ENCODE peak calls at places on chromosomes 7 and 10, in four cellular contexts. I, W, O and H are unnamed samples.

GRCh38 chr10:133170092-133170491 is 10.1 kb downstream of the KNDC1 start:
- DNase-seq in I (no peak), W (no peak), O (no peak), H (no peak)

GRCh38 chr10:62093863-62094291 is 174.8 kb downstream of the RTKN2 start:
- DNase-seq in I (peak; percentile 79), W (peak; percentile 90), O (peak; percentile 50), H (no peak)

GRCh38 chr7:102258749-102259107 is 27.9 kb upstream of the SH2B2 start:
- DNase-seq in I (peak; percentile 15), W (peak; percentile 48), O (no peak), H (no peak)

GRCh38 chr10:108775911-108776475 is 1147.3 kb downstream of the XPNPEP1 start:
- DNase-seq in I (peak; percentile 45), W (no peak), O (no peak), H (no peak)

GRCh38 chr7:40310213-40310612 is 175.4 kb downstream of the SUGCT start:
- DNase-seq in I (peak; percentile 12), W (peak; percentile 76), O (no peak), H (no peak)

GRCh38 chr10:18224626-18225445 is 84.6 kb downstream of the CACNB2 start:
- DNase-seq in I (no peak), W (no peak), O (no peak), H (no peak)

GRCh38 chr7:100839361-100839760 is 12.0 kb upstream of the EPHB4 start:
- DNase-seq in I (no peak), W (no peak), O (no peak), H (no peak)

GRCh38 chr7:4612939-4613841 is 68.9 kb upstream of the FOXK1 start:
- DNase-seq in I (peak; percentile 29), W (peak; percentile 75), O (no peak), H (no peak)

GRCh38 chr7:43650457-43651052 is 67.6 kb downstream of the STK17A start:
- DNase-seq in I (peak; percentile 92), W (peak; percentile 82), O (peak; percentile 80), H (no peak)

GRCh38 chr10:29588640-29589421 is 45.9 kb downstream of the SVIL start:
- DNase-seq in I (peak; percentile 55), W (peak; percentile 47), O (peak; percentile 62), H (no peak)

GRCh38 chr7:99196536-99197288 is 11.2 kb downstream of the KPNA7 start:
- DNase-seq in I (peak; percentile 55), W (peak; percentile 55), O (no peak), H (no peak)

GRCh38 chr10:3781458-3782098 is 3.4 kb downstream of the KLF6 start:
- DNase-seq in I (peak; percentile 55), W (peak; percentile 48), O (peak; percentile 59), H (no peak)

GRCh38 chr7:17725761-17726160 is 214.5 kb downstream of the SNX13 start:
- DNase-seq in I (no peak), W (no peak), O (no peak), H (no peak)

GRCh38 chr10:92291610-92291859 is 568 bp downstream of the MARCHF5 start:
- DNase-seq in I (no peak), W (no peak), O (no peak), H (no peak)

GRCh38 chr7:127995866-127996215 is 35.4 kb downstream of the LRRC4 start:
- DNase-seq in I (no peak), W (no peak), O (no peak), H (no peak)

GRCh38 chr10:84095821-84096497 is 43.4 kb upstream of the GHITM start:
- DNase-seq in I (no peak), W (peak; percentile 39), O (no peak), H (no peak)

GRCh38 chr10:124223001-124223710 is 129.8 kb upstream of the CHST15 start:
- DNase-seq in I (no peak), W (no peak), O (no peak), H (no peak)

GRCh38 chr10:101226888-101227736 is 2.2 kb downstream of the LBX1 start:
- DNase-seq in I (no peak), W (no peak), O (no peak), H (peak; percentile 44)

DNA sequence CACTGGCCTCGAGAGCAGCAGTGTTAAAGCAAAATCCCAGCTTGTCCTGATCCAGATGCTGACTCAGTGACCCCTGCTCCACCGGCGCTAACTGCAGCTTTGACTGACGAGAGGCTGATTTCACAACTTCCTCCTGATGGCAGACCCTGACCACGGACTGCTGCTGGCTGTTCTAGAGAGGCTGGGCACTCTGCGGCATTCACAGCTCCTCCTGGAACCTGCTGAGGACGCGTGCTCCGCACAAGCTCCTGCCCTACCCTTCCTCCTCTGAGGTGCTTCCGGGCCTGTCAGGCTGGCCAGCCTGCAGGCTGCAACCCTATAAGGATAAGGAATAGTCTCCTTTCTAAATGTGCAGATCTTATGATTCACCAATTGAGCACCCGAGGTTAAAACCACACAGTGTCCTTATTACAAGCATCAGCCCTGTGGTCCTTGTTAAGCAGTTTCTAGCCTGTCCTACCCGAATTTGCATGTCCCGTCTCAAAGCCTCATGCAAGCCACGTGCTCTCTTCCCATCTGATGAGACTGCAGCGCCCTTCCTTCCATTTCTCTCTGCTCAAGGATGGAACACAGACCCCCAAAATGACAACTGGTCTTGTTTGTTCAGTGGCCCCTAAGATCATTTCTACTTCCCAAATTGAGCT is 35.5 kb upstream of the NCAPG2 start:
- DNase-seq in I (peak; percentile 91), W (peak; percentile 94), O (peak; percentile 81), H (no peak)
- TF ChIP-seq CTCF in I (no peak), W (no peak), O (no peak), H (no peak)

DNA sequence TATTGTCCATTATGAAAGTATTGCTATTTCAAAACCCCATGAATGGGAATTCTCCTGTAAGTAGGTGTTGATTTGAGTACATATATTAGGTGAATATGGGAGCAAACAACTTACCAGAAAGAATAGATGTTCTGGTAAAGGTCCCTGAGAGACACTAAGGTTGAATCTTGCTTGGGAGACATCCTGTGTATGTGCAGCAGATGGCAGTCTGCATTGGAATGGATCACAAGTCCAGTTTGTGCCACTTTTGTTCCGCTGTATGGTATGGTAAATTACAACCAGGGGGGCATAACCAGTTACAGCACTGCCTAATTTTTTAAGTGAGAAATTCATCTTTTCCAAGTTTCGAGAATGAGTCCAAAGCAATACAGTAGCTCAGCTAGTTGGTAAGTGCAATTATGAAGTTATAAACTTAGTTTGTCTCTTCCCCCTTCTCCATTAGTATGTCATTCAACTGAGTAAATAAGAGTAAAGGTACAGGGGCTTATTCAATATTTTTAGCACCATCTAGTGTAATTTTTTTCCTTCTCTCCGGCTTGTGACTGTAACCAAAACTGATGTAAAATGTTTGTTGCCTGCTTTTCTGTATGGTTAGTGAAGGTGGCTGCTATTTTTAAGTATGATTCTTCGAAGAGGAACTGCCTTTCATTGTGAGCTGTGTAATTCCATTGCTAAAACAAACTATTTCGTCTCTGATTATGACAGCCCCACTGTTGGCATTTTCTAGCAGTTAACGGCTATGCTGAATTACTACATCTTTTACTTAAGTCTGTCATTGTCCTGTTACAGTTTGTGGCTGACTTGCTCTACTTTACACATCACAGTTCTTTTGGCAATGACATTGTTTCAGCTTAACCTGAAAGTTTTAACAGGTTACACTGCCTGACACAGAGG is 2.8 kb downstream of the MCU start:
- DNase-seq in I (peak; percentile 65), W (no peak), O (peak; percentile 38), H (no peak)
- TF ChIP-seq CTCF in I (peak; percentile 48), W (peak; percentile 39), O (peak; percentile 58), H (peak; percentile 9)

GRCh38 chr7:158733762-158734494 is 29.3 kb upstream of the NCAPG2 start:
- DNase-seq in I (no peak), W (no peak), O (no peak), H (no peak)
- TF ChIP-seq CTCF in I (no peak), W (no peak), O (no peak), H (no peak)

GRCh38 chr7:31192996-31193395 is 140.9 kb downstream of the ADCYAP1R1 start:
- DNase-seq in I (peak; percentile 16), W (peak; percentile 14), O (peak; percentile 25), H (peak; percentile 38)
- TF ChIP-seq CTCF in I (peak; percentile 50), W (peak; percentile 67), O (peak; percentile 82), H (peak; percentile 37)

GRCh38 chr7:29806793-29807178 is 478 bp downstream of the WIPF3 start:
- DNase-seq in I (no peak), W (no peak), O (no peak), H (peak; percentile 47)

GRCh38 chr7:29806131-29806792 is at the start of gene WIPF3:
- DNase-seq in I (no peak), W (no peak), O (no peak), H (peak; percentile 61)

GRCh38 chr7:29805031-29805430 is 1.3 kb upstream of the WIPF3 start:
- DNase-seq in I (no peak), W (no peak), O (no peak), H (no peak)

GRCh38 chr7:29808075-29808786 is 1.9 kb downstream of the WIPF3 start:
- DNase-seq in I (no peak), W (peak; percentile 12), O (no peak), H (no peak)

GRCh38 chr7:29807179-29807841 is 1.0 kb downstream of the WIPF3 start:
- DNase-seq in I (no peak), W (no peak), O (no peak), H (no peak)
- TF ChIP-seq CTCF in I (no peak), W (no peak), O (no peak), H (no peak)

GRCh38 chr7:129213828-129214227 is 11.0 kb upstream of the AHCYL2 start:
- DNase-seq in I (no peak), W (no peak), O (no peak), H (no peak)
- TF ChIP-seq CTCF in I (no peak), W (no peak), O (no peak), H (peak; percentile 17)

GRCh38 chr10:23522345-23522744 is 83.5 kb downstream of the OTUD1 start:
- DNase-seq in I (no peak), W (peak; percentile 1), O (no peak), H (no peak)

GRCh38 chr10:23523251-23523650 is 84.4 kb downstream of the OTUD1 start:
- DNase-seq in I (no peak), W (no peak), O (no peak), H (no peak)

GRCh38 chr10:23528419-23528818 is 89.5 kb downstream of the OTUD1 start:
- DNase-seq in I (no peak), W (no peak), O (no peak), H (no peak)

GRCh38 chr10:23521735-23522134 is 82.9 kb downstream of the OTUD1 start:
- DNase-seq in I (no peak), W (no peak), O (no peak), H (no peak)

GRCh38 chr10:23525406-23525805 is 86.5 kb downstream of the OTUD1 start:
- DNase-seq in I (peak; percentile 7), W (no peak), O (no peak), H (peak; percentile 8)
- TF ChIP-seq CTCF in I (peak; percentile 39), W (no peak), O (peak; percentile 23), H (no peak)

GRCh38 chr7:11331128-11332102 is 357.7 kb downstream of the PHF14 start:
- DNase-seq in I (no peak), W (no peak), O (no peak), H (no peak)
- TF ChIP-seq CTCF in I (no peak), W (no peak), O (no peak), H (no peak)

DNA sequence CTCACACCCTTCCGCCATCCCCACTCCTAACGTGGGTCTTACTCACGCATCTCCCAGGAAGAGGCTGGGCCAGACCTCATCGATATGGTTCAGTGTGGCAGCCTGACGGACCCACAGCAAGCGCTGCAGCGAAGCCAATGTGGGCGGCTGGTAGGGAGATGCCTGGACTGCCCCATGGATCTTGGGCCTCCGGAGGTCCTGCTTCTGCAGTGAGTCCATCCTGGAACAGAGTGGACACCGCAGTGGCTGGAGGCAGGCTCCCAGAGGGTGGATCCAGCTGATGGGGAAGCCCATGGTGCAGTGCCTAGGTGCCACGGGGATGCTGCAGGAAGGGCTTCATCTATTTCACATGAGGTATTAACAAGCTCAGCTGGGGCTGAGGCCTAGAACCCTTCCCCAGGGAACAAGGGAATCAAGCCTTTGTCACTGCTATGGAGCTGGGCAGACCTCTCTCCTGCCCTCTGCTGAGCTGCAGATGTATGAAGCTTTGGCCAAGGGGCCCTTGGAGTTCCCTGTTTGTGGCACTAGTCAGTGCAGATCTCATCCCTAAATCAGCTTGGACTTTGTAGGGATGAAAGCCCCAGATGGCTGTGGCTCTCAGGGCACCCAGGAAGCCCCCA is 13.7 kb upstream of the SAMD8 start:
- DNase-seq in I (peak; percentile 26), W (no peak), O (peak; percentile 23), H (no peak)
- TF ChIP-seq CTCF in I (peak; percentile 39), W (no peak), O (peak; percentile 57), H (no peak)